ENCODE peak calls at places on chromosomes 2 and 18, in six cellular contexts. S is A673, E is testis, P is NB4, F is PC-3, I is fibroblast of lung. R is an unnamed sample.

GRCh38 chr18:25351773-25352628 is at the start of gene ZNF521:
- DNase-seq in P (peak), S (peak), F (peak), I (peak), E (peak), R (peak)

GRCh38 chr2:128413014-128413717 is 94.5 kb upstream of the HS6ST1 start:
- DNase-seq in P (no peak), E (no peak), S (no peak), F (no peak), I (no peak), R (no peak)

GRCh38 chr2:35530615-35531135 is 824.9 kb upstream of the CRIM1 start:
- DNase-seq in I (no peak), P (no peak), F (no peak), S (no peak), E (no peak), R (no peak)

GRCh38 chr2:223930002-223930976 is 14.8 kb downstream of the WDFY1 start:
- DNase-seq in F (no peak), I (peak), P (no peak), S (no peak), E (peak), R (peak)

GRCh38 chr2:146363731-146364130 is 1481.1 kb upstream of the ACVR2A start:
- DNase-seq in S (peak), F (peak), I (peak), P (no peak), E (no peak), R (no peak)

GRCh38 chr2:206863196-206863595 is 76.1 kb upstream of the CPO start:
- DNase-seq in F (no peak), I (no peak), P (no peak), E (no peak), S (no peak), R (no peak)

GRCh38 chr2:97935719-97936161 is 60.0 kb downstream of the TMEM131 start:
- DNase-seq in P (peak), I (peak), E (no peak), F (peak), S (peak), R (no peak)

GRCh38 chr2:155381446-155381845 is 683.0 kb downstream of the KCNJ3 start:
- DNase-seq in F (no peak), E (no peak), S (no peak), I (no peak), P (no peak), R (no peak)

GRCh38 chr2:63023444-63023843 is 27.2 kb upstream of the OTX1 start:
- DNase-seq in I (peak), F (peak), S (peak), P (peak), E (no peak), R (no peak)

DNA sequence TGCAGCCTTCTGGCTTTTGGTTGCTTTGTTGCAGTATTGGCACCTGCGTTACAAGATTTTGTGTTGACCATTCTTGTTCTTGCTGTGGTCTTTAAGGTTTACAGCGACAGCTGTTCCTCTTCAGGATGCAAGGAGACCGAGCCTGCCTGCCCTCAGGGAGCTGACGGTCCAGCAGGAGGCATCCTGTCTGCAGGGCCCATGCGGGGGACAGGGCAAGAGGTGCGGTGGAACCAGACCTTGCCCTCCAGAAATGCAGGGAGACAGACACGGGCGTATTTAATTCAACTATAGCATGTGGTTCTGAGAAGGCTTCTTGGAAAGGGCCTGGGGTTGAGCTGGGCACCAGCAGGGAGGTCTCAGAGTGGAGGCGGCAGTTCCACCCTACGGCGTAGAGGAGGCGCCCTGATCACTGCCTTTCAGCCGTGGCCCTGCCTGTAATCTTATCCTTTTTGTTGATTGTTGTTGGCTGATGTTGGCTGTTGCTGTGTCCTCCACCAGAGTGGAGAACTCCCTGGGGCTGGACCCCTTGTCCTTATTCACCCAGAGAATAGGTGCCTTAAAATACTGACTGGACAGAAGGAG is 71.7 kb downstream of the HPCAL1 start:
- DNase-seq in S (no peak), F (no peak), I (no peak), E (no peak), P (no peak), R (no peak)
- TF ChIP-seq CTCF in S (no peak), F (no peak), I (no peak), E (no peak), P (no peak), R (no peak)

GRCh38 chr18:46097853-46098615 is at the start of gene ATP5F1A:
- DNase-seq in I (peak), S (peak), P (peak), E (peak), F (peak), R (no peak)

GRCh38 chr18:46099463-46099862 is 1.4 kb upstream of the ATP5F1A start:
- DNase-seq in S (no peak), I (no peak), P (no peak), E (no peak), F (no peak), R (no peak)

GRCh38 chr18:46097378-46097852 is 681 bp downstream of the ATP5F1A start:
- DNase-seq in S (no peak), P (peak), E (no peak), F (no peak), I (no peak), R (no peak)

GRCh38 chr18:46096651-46097300 is 1.3 kb downstream of the ATP5F1A start:
- DNase-seq in I (peak), F (no peak), P (peak), S (no peak), E (peak), R (no peak)

GRCh38 chr18:46098616-46098933 is 479 bp upstream of the ATP5F1A start:
- DNase-seq in S (no peak), E (no peak), I (no peak), F (no peak), P (no peak), R (no peak)
- H3K4me3 ChIP-seq in S (peak), E (peak), I (peak), F (peak), P (peak), R (peak)

DNA sequence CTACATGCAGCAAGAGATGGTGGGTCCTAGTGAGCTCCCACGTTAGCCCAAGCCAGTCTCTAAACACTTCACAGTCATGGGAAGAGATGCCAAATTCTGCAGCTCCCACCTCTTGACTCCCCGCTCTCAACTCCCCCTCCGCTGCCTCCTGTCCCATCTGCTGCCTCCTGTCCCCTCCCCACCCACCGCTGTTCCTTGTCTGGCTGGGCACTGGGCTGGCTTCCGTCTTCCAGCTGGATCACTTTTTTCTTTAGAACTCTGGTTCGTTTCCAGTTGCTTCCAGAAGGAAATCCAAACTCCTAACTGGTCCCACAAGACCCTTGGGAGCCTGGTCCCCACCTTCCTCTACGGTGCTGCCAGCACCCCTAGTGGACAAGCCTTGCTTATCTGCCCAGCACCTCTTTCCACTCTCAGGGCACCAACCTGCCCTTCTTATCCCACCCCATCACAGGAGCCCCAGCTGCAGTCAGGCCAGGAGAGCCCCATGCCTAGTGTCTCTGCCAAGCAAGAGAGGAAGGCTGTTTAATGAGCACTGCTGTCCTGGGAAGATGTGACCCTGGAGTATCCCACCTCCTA is 12.1 kb upstream of the TWIST2 start:
- DNase-seq in E (no peak), F (no peak), I (no peak), P (no peak), S (no peak), R (no peak)
- TF ChIP-seq CTCF in E (no peak), F (peak), I (no peak), P (peak), S (peak), R (peak)

GRCh38 chr18:59388180-59388579 is 29.1 kb upstream of the LMAN1 start:
- DNase-seq in P (no peak), F (no peak), I (no peak), E (no peak), S (no peak), R (no peak)

GRCh38 chr18:59385191-59385590 is 26.1 kb upstream of the LMAN1 start:
- DNase-seq in I (no peak), E (no peak), S (no peak), P (no peak), F (no peak), R (no peak)

GRCh38 chr18:59393381-59393780 is 34.3 kb upstream of the LMAN1 start:
- DNase-seq in S (no peak), E (no peak), I (no peak), P (no peak), F (no peak), R (no peak)

GRCh38 chr18:59386909-59387515 is 27.9 kb upstream of the LMAN1 start:
- DNase-seq in F (no peak), S (no peak), E (no peak), P (no peak), I (no peak), R (no peak)

DNA sequence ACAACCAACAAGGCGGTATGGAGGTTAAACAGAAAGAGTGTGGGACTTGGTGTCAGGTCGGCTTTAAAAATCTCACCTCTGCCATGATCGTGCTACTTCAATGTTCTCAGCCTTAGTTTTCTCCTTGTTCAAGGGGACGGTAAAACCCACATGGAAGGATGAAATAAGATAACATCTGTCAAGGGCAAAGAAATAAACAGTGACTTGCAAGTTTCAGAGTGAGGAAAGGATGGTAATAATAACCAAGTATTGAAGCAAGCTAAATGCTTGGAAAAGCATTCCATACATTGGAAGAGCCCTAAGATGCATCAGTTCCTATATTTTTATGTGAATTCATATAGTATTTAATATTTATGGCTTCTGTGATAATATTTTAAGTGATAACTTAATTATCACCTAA is 29.8 kb upstream of the LMAN1 start:
- DNase-seq in E (no peak), I (no peak), F (no peak), P (no peak), S (no peak), R (no peak)
- H3K4me3 ChIP-seq in E (no peak), I (no peak), F (no peak), P (no peak), S (no peak), R (no peak)

GRCh38 chr2:219500135-219500534 is 1.4 kb downstream of the GMPPA start:
- DNase-seq in P (peak), F (peak), S (peak), I (peak), E (no peak), R (no peak)
- TF ChIP-seq CTCF in P (peak), F (peak), S (peak), I (no peak), E (no peak), R (peak)

GRCh38 chr2:201129044-201129505 is 13.1 kb downstream of the CFLAR start:
- DNase-seq in E (no peak), P (peak), S (peak), F (peak), I (peak), R (peak)
- H3K4me3 ChIP-seq in E (no peak), P (peak), S (peak), F (no peak), I (no peak), R (no peak)

GRCh38 chr2:231099918-231100317 is 24.9 kb downstream of the HTR2B start:
- DNase-seq in F (no peak), S (peak), P (peak), I (no peak), E (no peak), R (no peak)
- TF ChIP-seq CTCF in F (peak), S (peak), P (peak), I (no peak), E (no peak), R (no peak)